ENCODE peak calls at places on chromosomes 3 and 15, in seven cellular contexts. M, G, U, S, Y, B and R are unnamed samples.

GRCh38 chr3:149332781-149333517 is 487 bp downstream of the TM4SF18 start:
- DNase-seq in M (no peak), G (no peak), U (no peak), S (no peak), Y (peak; percentile 38), B (no peak), R (no peak)

GRCh38 chr3:123064506-123064905 is 2.3 kb upstream of the PDIA5 start:
- DNase-seq in M (no peak), G (no peak), U (no peak), S (no peak), Y (no peak), B (no peak), R (no peak)

GRCh38 chr3:52606373-52607085 is 70.1 kb downstream of the UQCC5 start:
- DNase-seq in M (peak; percentile 48), G (peak; percentile 14), U (peak; percentile 97), S (peak; percentile 73), Y (peak; percentile 22), B (peak; percentile 64), R (peak; percentile 54)

GRCh38 chr3:11128682-11129632 is 25.3 kb upstream of the HRH1 start:
- DNase-seq in M (no peak), G (no peak), U (no peak), S (peak; percentile 45), Y (no peak), B (peak; percentile 54), R (no peak)

GRCh38 chr15:31227954-31228542 is 98.6 kb upstream of the KLF13 start:
- DNase-seq in M (no peak), G (no peak), U (no peak), S (no peak), Y (no peak), B (no peak), R (no peak)

GRCh38 chr3:13174803-13175135 is 101.5 kb upstream of the IQSEC1 start:
- DNase-seq in M (no peak), G (no peak), U (no peak), S (no peak), Y (no peak), B (no peak), R (no peak)

GRCh38 chr15:71199384-71200351 is 84.4 kb downstream of the THSD4 start:
- DNase-seq in M (no peak), G (peak; percentile 37), U (no peak), S (no peak), Y (peak; percentile 2), B (peak; percentile 64), R (no peak)

GRCh38 chr3:189566550-189566949 is 64.6 kb upstream of the TP63 start:
- DNase-seq in M (no peak), G (no peak), U (no peak), S (no peak), Y (no peak), B (no peak), R (no peak)

GRCh38 chr3:196202516-196202970 is 8.7 kb downstream of the ZDHHC19 start:
- DNase-seq in M (peak; percentile 47), G (peak; percentile 78), U (no peak), S (no peak), Y (peak; percentile 65), B (peak; percentile 20), R (no peak)

GRCh38 chr3:193605876-193606275 is 12.9 kb downstream of the OPA1 start:
- DNase-seq in M (peak; percentile 45), G (peak; percentile 69), U (peak; percentile 88), S (no peak), Y (peak; percentile 77), B (peak; percentile 50), R (no peak)

GRCh38 chr3:116815831-116816588 is 106.4 kb downstream of the TUSC7 start:
- DNase-seq in M (peak; percentile 11), G (no peak), U (no peak), S (no peak), Y (peak; percentile 88), B (peak; percentile 55), R (no peak)

GRCh38 chr3:32045091-32045964 is 61.1 kb upstream of the GPD1L start:
- DNase-seq in M (peak; percentile 54), G (no peak), U (peak; percentile 92), S (peak; percentile 61), Y (peak; percentile 70), B (peak; percentile 74), R (peak; percentile 35)

GRCh38 chr15:57172925-57173324 is 203.4 kb upstream of the CGNL1 start:
- DNase-seq in M (no peak), G (no peak), U (no peak), S (no peak), Y (no peak), B (peak; percentile 57), R (no peak)

DNA sequence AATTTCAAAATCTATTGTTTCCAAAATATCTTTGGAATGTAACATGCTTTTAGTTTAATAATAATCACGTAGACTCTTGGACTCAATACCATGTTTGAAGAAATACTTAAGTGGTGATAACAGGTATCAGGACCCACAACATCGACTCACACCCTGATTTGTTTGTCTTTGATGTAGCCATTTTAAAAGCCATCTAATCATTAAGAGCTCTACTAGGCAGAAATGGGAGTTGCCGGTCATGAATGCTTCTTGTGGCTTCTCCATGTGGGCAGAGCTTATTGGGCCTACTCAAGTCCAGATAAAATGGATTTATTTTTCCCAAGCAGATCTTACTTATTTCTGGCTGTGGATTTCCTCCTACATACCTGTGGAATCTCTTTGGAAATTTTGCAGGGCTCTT is 261.6 kb upstream of the NR2F2 start:
- DNase-seq in M (no peak), G (no peak), U (no peak), S (no peak), Y (no peak), B (peak; percentile 5), R (no peak)
- H3K27ac ChIP-seq in M (no peak overlapping the region), G (no peak overlapping the region), U (no peak overlapping the region), S (no peak overlapping the region), Y (no peak overlapping the region), B (no peak overlapping the region), R (no peak overlapping the region)

GRCh38 chr15:85396554-85396953 is 16.2 kb downstream of the AKAP13 start:
- DNase-seq in M (no peak), G (no peak), U (no peak), S (no peak), Y (peak; percentile 1), B (no peak), R (no peak)
- H3K27ac ChIP-seq in M (no peak overlapping the region), G (no peak overlapping the region), U (no peak overlapping the region), S (no peak overlapping the region), Y (no peak overlapping the region), B (no peak overlapping the region), R (no peak overlapping the region)

GRCh38 chr3:100042577-100042981 is 71.7 kb downstream of the FILIP1L start:
- DNase-seq in M (no peak), G (no peak), U (peak; percentile 85), S (no peak), Y (peak; percentile 73), B (peak; percentile 94), R (no peak)

GRCh38 chr3:100041328-100041749 is 73.0 kb downstream of the FILIP1L start:
- DNase-seq in M (no peak), G (peak; percentile 64), U (peak; percentile 95), S (no peak), Y (peak; percentile 87), B (peak; percentile 92), R (no peak)

GRCh38 chr3:100044369-100044768 is 69.9 kb downstream of the FILIP1L start:
- DNase-seq in M (no peak), G (no peak), U (no peak), S (no peak), Y (no peak), B (no peak), R (no peak)

GRCh38 chr3:100042144-100042543 is 72.2 kb downstream of the FILIP1L start:
- DNase-seq in M (peak; percentile 29), G (peak; percentile 91), U (peak; percentile 97), S (peak; percentile 88), Y (peak; percentile 78), B (peak; percentile 97), R (no peak)

DNA sequence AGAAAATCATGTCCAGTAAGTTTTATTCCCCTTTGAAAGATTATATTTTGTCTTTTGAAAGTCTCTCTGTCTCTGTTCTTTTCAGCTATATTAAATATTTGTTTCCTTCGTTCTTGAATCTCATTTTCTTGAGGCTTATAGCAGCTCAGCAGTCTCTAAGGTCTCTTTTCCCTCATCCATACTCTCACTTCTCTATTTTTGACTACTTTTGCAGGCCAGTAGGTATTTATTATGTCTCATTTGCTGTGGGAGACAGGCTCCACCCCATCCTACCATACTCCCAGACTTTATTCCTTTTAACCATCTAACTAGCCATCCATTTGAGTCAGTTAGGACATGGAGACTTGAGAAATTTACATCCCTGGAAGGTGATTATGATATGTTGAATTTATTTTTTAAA is 71.0 kb downstream of the FILIP1L start:
- DNase-seq in M (no peak), G (no peak), U (no peak), S (no peak), Y (no peak), B (peak; percentile 32), R (no peak)
- H3K27ac ChIP-seq in M (peak overlapping the region; percentile 94), G (peak overlapping the region; percentile 94), U (peak overlapping the region; percentile 86), S (peak overlapping the region; percentile 98), Y (peak overlapping the region; percentile 94), B (peak overlapping the region; percentile 86), R (peak overlapping the region; percentile 92)

GRCh38 chr15:34361278-34361677 is 5.7 kb downstream of the LPCAT4 start:
- DNase-seq in M (no peak), G (no peak), U (no peak), S (no peak), Y (no peak), B (no peak), R (no peak)
- H3K27ac ChIP-seq in M (no peak overlapping the region), G (no peak overlapping the region), U (peak overlapping the region; percentile 30), S (peak overlapping the region; percentile 50), Y (no peak overlapping the region), B (no peak overlapping the region), R (no peak overlapping the region)

GRCh38 chr3:56802411-56802745 is 629 bp upstream of the ARHGEF3 start:
- DNase-seq in M (no peak), G (no peak), U (no peak), S (no peak), Y (no peak), B (no peak), R (no peak)

GRCh38 chr3:56801597-56802410 is at the start of gene ARHGEF3:
- DNase-seq in M (peak; percentile 88), G (peak; percentile 55), U (peak; percentile 88), S (peak; percentile 26), Y (peak; percentile 84), B (peak; percentile 71), R (no peak)

GRCh38 chr3:56800373-56801150 is 1.2 kb downstream of the ARHGEF3 start:
- DNase-seq in M (peak; percentile 43), G (no peak), U (peak; percentile 15), S (peak; percentile 36), Y (peak; percentile 30), B (peak; percentile 56), R (no peak)

GRCh38 chr3:56802793-56803192 is 1.0 kb upstream of the ARHGEF3 start:
- DNase-seq in M (no peak), G (no peak), U (no peak), S (no peak), Y (no peak), B (no peak), R (no peak)

GRCh38 chr3:56801151-56801596 is 575 bp downstream of the ARHGEF3 start:
- DNase-seq in M (peak; percentile 45), G (no peak), U (peak; percentile 24), S (no peak), Y (no peak), B (no peak), R (no peak)
- H3K27ac ChIP-seq in M (peak overlapping the region; percentile 82), G (no peak overlapping the region), U (no peak overlapping the region), S (peak overlapping the region; percentile 52), Y (no peak overlapping the region), B (no peak overlapping the region), R (peak overlapping the region; percentile 71)

GRCh38 chr3:46289551-46289950 is 47.3 kb downstream of the CCR3 start:
- DNase-seq in M (no peak), G (no peak), U (no peak), S (no peak), Y (no peak), B (no peak), R (no peak)
- H3K27ac ChIP-seq in M (no peak overlapping the region), G (no peak overlapping the region), U (no peak overlapping the region), S (no peak overlapping the region), Y (no peak overlapping the region), B (no peak overlapping the region), R (no peak overlapping the region)